ENCODE peak calls at places on chromosome 19, in nine cellular contexts. B is SK-N-SH, X is tibial nerve, C is stomach, Z is esophagus muscularis mucosa, K is H1, D is transverse colon, T is A549, J is suprapubic skin. E is an unnamed sample.

GRCh38 chr19:43700368-43701015 is 15.4 kb upstream of the IRGC start:
- DNase-seq in D (peak; percentile 51), B (no peak), X (peak; percentile 40), C (peak; percentile 40), Z (peak; percentile 92), T (no peak), J (no peak), K (no peak), E (peak; percentile 34)

GRCh38 chr19:18833141-18833476 is 1.4 kb downstream of the UPF1 start:
- DNase-seq in K (no peak), D (no peak), X (no peak), J (no peak), C (no peak), T (no peak), Z (no peak), B (no peak), E (no peak)

GRCh38 chr19:54354761-54355160 is 10.0 kb downstream of the LAIR1 start:
- DNase-seq in K (no peak), T (no peak), D (no peak), J (no peak), Z (no peak), B (no peak), C (no peak), X (no peak), E (no peak)

GRCh38 chr19:917323-918151 is at the start of gene KISS1R:
- DNase-seq in Z (no peak), C (peak; percentile 44), T (peak; percentile 59), D (no peak), X (no peak), B (peak; percentile 84), J (no peak), K (peak; percentile 91), E (no peak)

GRCh38 chr19:52691737-52692136 is 43.1 kb downstream of the ZNF611 start:
- DNase-seq in B (no peak), T (no peak), K (no peak), X (no peak), C (no peak), J (no peak), Z (no peak), D (no peak), E (no peak)

GRCh38 chr19:30733826-30734550 is 361.8 kb downstream of the ZNF536 start:
- DNase-seq in J (no peak), C (no peak), Z (no peak), D (no peak), X (peak; percentile 52), B (peak; percentile 67), K (no peak), T (peak; percentile 11), E (peak; percentile 31)

GRCh38 chr19:43519436-43520088 is 7.4 kb downstream of the ETHE1 start:
- DNase-seq in T (peak; percentile 92), J (no peak), C (peak; percentile 84), X (peak; percentile 73), K (peak; percentile 90), Z (no peak), B (peak; percentile 73), D (peak; percentile 82), E (peak; percentile 84)

GRCh38 chr19:58409010-58409790 is 751 bp downstream of the ZNF584 start:
- DNase-seq in K (peak; percentile 58), J (no peak), Z (no peak), X (no peak), B (peak; percentile 79), C (no peak), D (no peak), T (peak; percentile 66), E (peak; percentile 62)

GRCh38 chr19:42468273-42468796 is 25.6 kb upstream of the CXCL17 start:
- DNase-seq in C (no peak), T (peak; percentile 55), D (peak; percentile 68), K (no peak), J (no peak), X (no peak), B (no peak), Z (no peak), E (no peak)

GRCh38 chr19:41411094-41411493 is 13.5 kb downstream of the BCKDHA start:
- DNase-seq in X (no peak), J (no peak), T (no peak), Z (no peak), C (no peak), B (no peak), K (no peak), D (no peak), E (no peak)

GRCh38 chr19:41407271-41407670 is 9.7 kb downstream of the BCKDHA start:
- DNase-seq in B (no peak), J (no peak), K (no peak), Z (no peak), T (no peak), C (no peak), X (no peak), D (no peak), E (no peak)

GRCh38 chr19:41408256-41408655 is 10.6 kb downstream of the BCKDHA start:
- DNase-seq in B (no peak), X (no peak), C (no peak), D (no peak), Z (no peak), J (no peak), K (no peak), T (no peak), E (no peak)

GRCh38 chr19:41410655-41411054 is 13.0 kb downstream of the BCKDHA start:
- DNase-seq in D (no peak), J (no peak), X (no peak), B (no peak), T (no peak), Z (no peak), K (no peak), C (no peak), E (no peak)

DNA sequence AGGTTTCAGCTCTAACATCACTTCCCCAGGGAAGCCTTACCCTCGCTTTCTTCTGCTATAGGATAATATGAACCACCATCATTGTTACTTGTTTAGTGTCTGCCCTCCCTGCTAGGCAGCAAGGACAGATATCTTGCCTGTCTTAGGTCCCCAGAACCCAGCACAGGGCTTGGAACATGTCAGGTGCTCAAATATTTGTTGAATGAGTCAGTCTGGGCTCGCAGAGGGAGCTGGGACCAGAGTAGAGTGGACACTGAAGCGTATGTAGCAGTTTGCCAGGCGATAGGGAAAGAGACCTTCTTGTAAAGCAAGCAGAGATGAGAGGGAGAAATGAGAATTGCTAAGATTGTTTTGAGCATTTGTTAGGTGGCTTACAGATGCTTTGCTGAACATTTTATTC is 11.7 kb downstream of the BCKDHA start:
- DNase-seq in Z (no peak), D (no peak), K (no peak), T (peak; percentile 60), C (peak; percentile 76), B (no peak), X (no peak), J (no peak), E (no peak)
- TF ChIP-seq EP300 in Z (no peak), D (no peak), K (no peak), T (no peak), C (no peak), B (no peak), X (no peak), J (no peak), E (no peak)

DNA sequence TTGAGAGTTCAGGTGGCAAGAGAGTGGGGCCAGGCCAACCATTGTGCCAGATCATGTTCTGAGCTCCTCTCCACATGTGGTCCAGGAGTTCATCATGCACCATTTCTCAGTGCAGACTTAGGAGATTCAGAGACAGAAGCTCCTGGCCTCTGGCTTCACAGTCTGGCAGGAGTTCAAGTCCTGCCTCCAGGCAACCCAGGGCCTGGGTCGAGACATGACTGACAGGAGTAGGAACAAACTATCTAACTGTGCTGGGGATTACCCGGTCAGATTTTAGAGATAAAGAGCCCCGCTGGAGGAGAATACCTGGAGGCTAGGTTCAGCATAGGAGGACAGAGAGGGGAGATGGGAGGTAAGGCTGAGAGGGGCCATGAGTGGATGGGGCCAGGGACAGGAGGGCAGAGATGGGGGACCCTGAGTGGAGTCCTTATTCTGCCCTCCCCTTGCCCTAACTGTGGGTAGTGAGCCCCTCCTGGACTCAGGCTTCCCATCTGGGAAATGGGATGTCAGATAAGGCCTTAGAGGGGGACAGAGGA is 906 bp upstream of the CYP4F11 start:
- DNase-seq in X (no peak), J (no peak), K (no peak), Z (peak; percentile 91), T (no peak), B (no peak), C (no peak), D (peak; percentile 13), E (no peak)
- TF ChIP-seq CTCF in X (no peak), J (no peak), K (no peak), Z (no peak), T (no peak), B (no peak), C (no peak), D (no peak), E (no peak)

GRCh38 chr19:11141937-11142527 is 13.6 kb downstream of the SPC24 start:
- DNase-seq in C (no peak), Z (no peak), D (no peak), J (no peak), T (peak; percentile 43), B (no peak), X (no peak), K (peak; percentile 54), E (peak; percentile 48)
- H3K4me1 ChIP-seq in C (peaks cover 67% of the 10 kb centered on the region), Z (peaks cover 72% of the 10 kb centered on the region), D (peaks cover 38% of the 10 kb centered on the region), J (peaks cover 53% of the 10 kb centered on the region), T (peaks cover 67% of the 10 kb centered on the region), B (peaks cover 34% of the 10 kb centered on the region), X (peaks cover 5% of the 10 kb centered on the region), K (peaks cover 22% of the 10 kb centered on the region), E (peaks cover 26% of the 10 kb centered on the region)

GRCh38 chr19:2049741-2050348 is 1.2 kb downstream of the MKNK2 start:
- DNase-seq in X (peak; percentile 81), J (peak; percentile 90), K (no peak), D (peak; percentile 90), Z (no peak), T (peak; percentile 76), C (peak; percentile 91), B (peak; percentile 71), E (peak; percentile 85)
- TF ChIP-seq EP300 in X (peak; percentile 76), J (no peak), K (no peak), D (no peak), Z (no peak), T (no peak), C (no peak), B (no peak), E (no peak)

GRCh38 chr19:15448778-15449619 is 757 bp downstream of the WIZ start:
- DNase-seq in C (no peak), Z (no peak), B (peak; percentile 60), T (peak; percentile 52), D (no peak), K (peak; percentile 67), J (no peak), X (no peak), E (peak; percentile 72)
- TF ChIP-seq CTCF in C (no peak), Z (no peak), B (no peak), T (no peak), D (no peak), K (no peak), J (no peak), X (no peak), E (no peak)

E was measured in ovary.